ENCODE peak calls at places on chromosome X, in eight cellular contexts. One of them, this sample, is unnamed.

GRCh38 chrX:12137982-12138365 is 299 bp upstream of the FRMPD4 start:
- DNase-seq in brain microvascular endothelial cell: no peak
- DNase-seq in transverse colon: no peak
- DNase-seq in Panc1: no peak
- DNase-seq in psoas muscle: no peak
- DNase-seq in Karpas-422: no peak
- DNase-seq in CD8-positive, alpha-beta memory T cell: no peak
- DNase-seq in naive thymus-derived CD4-positive, alpha-beta T cell: no peak
- DNase-seq in this sample: no peak

GRCh38 chrX:45749375-45749774 is 548.7 kb upstream of the DIPK2B start:
- DNase-seq in brain microvascular endothelial cell: no peak
- DNase-seq in transverse colon: no peak
- DNase-seq in Panc1: no peak
- DNase-seq in psoas muscle: no peak
- DNase-seq in Karpas-422: peak
- DNase-seq in CD8-positive, alpha-beta memory T cell: no peak
- DNase-seq in naive thymus-derived CD4-positive, alpha-beta T cell: no peak
- DNase-seq in this sample: no peak

GRCh38 chrX:44733931-44734330 is 109.9 kb upstream of the DUSP21 start:
- DNase-seq in brain microvascular endothelial cell: no peak
- DNase-seq in transverse colon: no peak
- DNase-seq in Panc1: no peak
- DNase-seq in psoas muscle: no peak
- DNase-seq in Karpas-422: no peak
- DNase-seq in CD8-positive, alpha-beta memory T cell: no peak
- DNase-seq in naive thymus-derived CD4-positive, alpha-beta T cell: no peak
- DNase-seq in this sample: no peak

GRCh38 chrX:100731441-100732281 is at the start of gene SYTL4:
- DNase-seq in brain microvascular endothelial cell: no peak
- DNase-seq in transverse colon: peak
- DNase-seq in Panc1: no peak
- DNase-seq in psoas muscle: peak
- DNase-seq in Karpas-422: no peak
- DNase-seq in CD8-positive, alpha-beta memory T cell: no peak
- DNase-seq in naive thymus-derived CD4-positive, alpha-beta T cell: no peak
- DNase-seq in this sample: no peak

GRCh38 chrX:66676413-66676812 is 37.5 kb upstream of the EDA2R start:
- DNase-seq in brain microvascular endothelial cell: peak
- DNase-seq in transverse colon: no peak
- DNase-seq in Panc1: no peak
- DNase-seq in psoas muscle: no peak
- DNase-seq in Karpas-422: no peak
- DNase-seq in CD8-positive, alpha-beta memory T cell: no peak
- DNase-seq in naive thymus-derived CD4-positive, alpha-beta T cell: no peak
- DNase-seq in this sample: no peak

GRCh38 chrX:19814778-19815177 is 72.6 kb downstream of the SH3KBP1 start:
- DNase-seq in brain microvascular endothelial cell: no peak
- DNase-seq in transverse colon: no peak
- DNase-seq in Panc1: no peak
- DNase-seq in psoas muscle: no peak
- DNase-seq in Karpas-422: no peak
- DNase-seq in CD8-positive, alpha-beta memory T cell: no peak
- DNase-seq in naive thymus-derived CD4-positive, alpha-beta T cell: no peak
- DNase-seq in this sample: no peak

GRCh38 chrX:2684256-2684655 is 6.8 kb upstream of the CD99 start:
- DNase-seq in brain microvascular endothelial cell: no peak
- DNase-seq in transverse colon: no peak
- DNase-seq in Panc1: no peak
- DNase-seq in psoas muscle: no peak
- DNase-seq in Karpas-422: no peak
- DNase-seq in CD8-positive, alpha-beta memory T cell: no peak
- DNase-seq in naive thymus-derived CD4-positive, alpha-beta T cell: no peak
- DNase-seq in this sample: no peak

GRCh38 chrX:97132654-97133415 is 249.1 kb downstream of the RPA4 start:
- DNase-seq in brain microvascular endothelial cell: no peak
- DNase-seq in transverse colon: no peak
- DNase-seq in Panc1: no peak
- DNase-seq in psoas muscle: no peak
- DNase-seq in Karpas-422: no peak
- DNase-seq in CD8-positive, alpha-beta memory T cell: no peak
- DNase-seq in naive thymus-derived CD4-positive, alpha-beta T cell: no peak
- DNase-seq in this sample: no peak

GRCh38 chrX:132181364-132181763 is 37.9 kb downstream of the RAP2C start:
- DNase-seq in brain microvascular endothelial cell: no peak
- DNase-seq in transverse colon: peak
- DNase-seq in Panc1: no peak
- DNase-seq in psoas muscle: no peak
- DNase-seq in Karpas-422: no peak
- DNase-seq in CD8-positive, alpha-beta memory T cell: no peak
- DNase-seq in naive thymus-derived CD4-positive, alpha-beta T cell: no peak
- DNase-seq in this sample: no peak

GRCh38 chrX:13938053-13938765 is 91.5 kb downstream of the GEMIN8 start:
- DNase-seq in brain microvascular endothelial cell: no peak
- DNase-seq in transverse colon: peak
- DNase-seq in Panc1: no peak
- DNase-seq in psoas muscle: peak
- DNase-seq in Karpas-422: no peak
- DNase-seq in CD8-positive, alpha-beta memory T cell: no peak
- DNase-seq in naive thymus-derived CD4-positive, alpha-beta T cell: no peak
- DNase-seq in this sample: no peak

GRCh38 chrX:145213504-145213903 is 33.8 kb upstream of the SPANXN1 start:
- DNase-seq in brain microvascular endothelial cell: peak
- DNase-seq in transverse colon: no peak
- DNase-seq in Panc1: no peak
- DNase-seq in psoas muscle: no peak
- DNase-seq in Karpas-422: peak
- DNase-seq in CD8-positive, alpha-beta memory T cell: no peak
- DNase-seq in naive thymus-derived CD4-positive, alpha-beta T cell: no peak
- DNase-seq in this sample: no peak

GRCh38 chrX:140572724-140573123 is 67.9 kb upstream of the SOX3 start:
- DNase-seq in brain microvascular endothelial cell: peak
- DNase-seq in transverse colon: peak
- DNase-seq in Panc1: peak
- DNase-seq in psoas muscle: no peak
- DNase-seq in Karpas-422: peak
- DNase-seq in CD8-positive, alpha-beta memory T cell: no peak
- DNase-seq in naive thymus-derived CD4-positive, alpha-beta T cell: no peak
- DNase-seq in this sample: no peak

GRCh38 chrX:74492720-74493201 is 71.5 kb downstream of the SLC16A2 start:
- DNase-seq in brain microvascular endothelial cell: no peak
- DNase-seq in transverse colon: no peak
- DNase-seq in Panc1: no peak
- DNase-seq in psoas muscle: no peak
- DNase-seq in Karpas-422: peak
- DNase-seq in CD8-positive, alpha-beta memory T cell: peak
- DNase-seq in naive thymus-derived CD4-positive, alpha-beta T cell: no peak
- DNase-seq in this sample: peak

DNA sequence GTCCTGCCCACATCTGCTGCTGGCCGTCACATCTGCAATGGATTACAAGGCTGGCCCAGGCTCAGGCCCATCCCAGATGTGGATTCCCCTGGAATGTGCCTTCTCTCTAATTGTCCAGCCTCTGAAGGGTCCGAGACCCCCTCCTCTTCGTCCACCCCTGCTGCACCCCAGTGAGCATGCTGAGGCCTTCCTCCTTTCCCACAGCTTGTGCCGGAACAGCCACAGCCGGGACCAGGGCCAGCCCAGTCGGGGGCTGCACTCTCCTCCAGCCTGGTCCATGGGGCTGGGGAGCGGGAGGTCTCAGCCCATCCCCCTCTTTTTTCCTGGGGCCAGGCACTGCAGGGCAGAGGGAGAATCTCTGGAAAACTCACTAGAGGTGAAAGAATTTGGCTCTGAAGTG is 114.9 kb upstream of the NALF2 start:
- DNase-seq in brain microvascular endothelial cell: no peak
- DNase-seq in transverse colon: no peak
- DNase-seq in Panc1: no peak
- DNase-seq in psoas muscle: no peak
- DNase-seq in Karpas-422: no peak
- DNase-seq in CD8-positive, alpha-beta memory T cell: no peak
- DNase-seq in naive thymus-derived CD4-positive, alpha-beta T cell: no peak
- DNase-seq in this sample: no peak
- H3K27ac ChIP-seq in brain microvascular endothelial cell: no peak
- H3K27ac ChIP-seq in transverse colon: no peak
- H3K27ac ChIP-seq in Panc1: no peak
- H3K27ac ChIP-seq in psoas muscle: no peak
- H3K27ac ChIP-seq in Karpas-422: no peak
- H3K27ac ChIP-seq in CD8-positive, alpha-beta memory T cell: no peak
- H3K27ac ChIP-seq in naive thymus-derived CD4-positive, alpha-beta T cell: no peak
- H3K27ac ChIP-seq in this sample: no peak

GRCh38 chrX:120486786-120487185 is 17.7 kb upstream of the LAMP2 start:
- DNase-seq in brain microvascular endothelial cell: no peak
- DNase-seq in transverse colon: no peak
- DNase-seq in Panc1: no peak
- DNase-seq in psoas muscle: no peak
- DNase-seq in Karpas-422: no peak
- DNase-seq in CD8-positive, alpha-beta memory T cell: no peak
- DNase-seq in naive thymus-derived CD4-positive, alpha-beta T cell: no peak
- DNase-seq in this sample: no peak

DNA sequence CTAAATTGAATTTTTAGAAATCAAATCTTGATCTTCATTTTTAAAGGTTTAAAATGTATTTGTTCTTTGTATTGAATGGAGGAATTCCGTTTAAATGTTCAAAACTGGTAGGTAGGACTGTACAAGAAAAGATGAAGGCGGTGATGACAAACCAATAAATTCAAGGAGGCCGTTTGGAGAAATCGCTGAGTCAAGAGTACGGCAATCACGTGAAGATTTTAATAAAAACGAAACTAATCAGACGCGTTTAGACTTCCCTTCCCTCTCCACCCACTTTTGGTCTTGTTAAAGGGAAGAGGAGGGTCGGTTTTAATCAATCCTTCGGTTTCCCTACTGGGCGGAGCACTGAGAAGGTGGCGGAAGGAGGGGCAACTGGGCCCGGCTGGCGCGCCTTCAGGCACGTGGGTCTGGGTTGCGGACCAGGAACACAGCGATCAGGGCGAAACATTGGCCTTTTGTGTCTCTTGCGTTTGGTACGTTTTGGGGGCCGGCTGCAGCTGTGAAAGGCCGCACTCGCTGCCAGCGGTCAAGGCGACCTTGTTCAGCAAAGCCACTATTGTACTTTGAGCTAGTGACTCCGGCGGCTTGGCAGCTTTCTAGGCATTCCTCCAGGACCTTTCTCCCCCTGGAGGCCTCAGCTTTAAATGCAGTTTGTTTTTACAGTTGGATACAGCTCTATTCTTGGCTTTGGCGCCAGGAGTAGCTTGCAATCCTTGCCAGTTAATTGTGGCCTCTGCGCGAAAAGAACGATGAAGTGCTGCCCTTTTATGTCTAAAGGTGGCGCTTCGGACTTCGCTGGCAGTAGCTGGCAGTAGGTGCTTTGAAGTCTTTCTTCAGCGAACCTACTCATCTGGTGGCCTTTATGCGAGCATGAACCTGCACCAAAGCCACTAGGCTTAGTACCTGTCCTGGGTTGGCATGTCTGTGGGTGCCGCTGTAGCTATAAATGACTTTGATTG is 16.7 kb upstream of the LAMP2 start:
- DNase-seq in brain microvascular endothelial cell: peak
- DNase-seq in transverse colon: peak
- DNase-seq in Panc1: peak
- DNase-seq in psoas muscle: peak
- DNase-seq in Karpas-422: peak
- DNase-seq in CD8-positive, alpha-beta memory T cell: peak
- DNase-seq in naive thymus-derived CD4-positive, alpha-beta T cell: peak
- DNase-seq in this sample: peak
- H3K4me3 ChIP-seq in brain microvascular endothelial cell: peak
- H3K4me3 ChIP-seq in transverse colon: peak
- H3K4me3 ChIP-seq in Panc1: peak
- H3K4me3 ChIP-seq in psoas muscle: peak
- H3K4me3 ChIP-seq in Karpas-422: peak
- H3K4me3 ChIP-seq in CD8-positive, alpha-beta memory T cell: peak
- H3K4me3 ChIP-seq in naive thymus-derived CD4-positive, alpha-beta T cell: peak
- H3K4me3 ChIP-seq in this sample: peak

DNA sequence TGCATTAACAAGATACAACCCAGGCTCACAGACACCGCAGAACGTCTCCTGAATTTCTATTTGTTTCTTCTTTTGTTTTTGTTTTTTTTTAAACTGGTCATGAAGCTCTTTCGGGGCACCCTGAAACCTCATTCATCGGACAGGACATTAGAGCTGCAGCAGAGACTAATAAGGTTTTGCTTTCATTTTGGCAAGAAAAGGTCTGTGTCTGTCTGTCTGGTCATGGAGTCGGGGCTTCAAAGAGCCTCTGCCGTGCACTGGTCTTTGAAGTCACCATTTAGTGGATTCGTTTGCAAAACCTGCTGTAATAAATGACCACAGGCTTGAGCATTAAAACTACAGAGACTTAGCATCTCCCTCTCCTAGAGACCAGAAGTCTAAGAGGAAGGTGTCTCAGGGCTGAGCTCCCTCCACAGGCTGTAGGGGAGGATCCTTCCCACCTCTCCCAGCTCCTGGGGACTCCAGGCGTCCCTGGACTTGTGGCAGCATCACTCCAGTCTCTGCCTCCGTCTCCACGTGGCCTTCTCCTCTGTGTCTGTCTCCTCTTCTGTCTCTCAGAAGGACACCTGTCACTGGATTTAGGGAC is 247.5 kb downstream of the CRLF2 start:
- DNase-seq in brain microvascular endothelial cell: no peak
- DNase-seq in transverse colon: no peak
- DNase-seq in Panc1: no peak
- DNase-seq in psoas muscle: no peak
- DNase-seq in Karpas-422: no peak
- DNase-seq in CD8-positive, alpha-beta memory T cell: no peak
- DNase-seq in naive thymus-derived CD4-positive, alpha-beta T cell: no peak
- DNase-seq in this sample: no peak
- H3K27ac ChIP-seq in brain microvascular endothelial cell: no peak
- H3K27ac ChIP-seq in transverse colon: no peak
- H3K27ac ChIP-seq in Panc1: no peak
- H3K27ac ChIP-seq in psoas muscle: no peak
- H3K27ac ChIP-seq in Karpas-422: no peak
- H3K27ac ChIP-seq in CD8-positive, alpha-beta memory T cell: no peak
- H3K27ac ChIP-seq in naive thymus-derived CD4-positive, alpha-beta T cell: no peak
- H3K27ac ChIP-seq in this sample: no peak

GRCh38 chrX:49163555-49164419 is 1.2 kb downstream of the MAGIX start:
- DNase-seq in brain microvascular endothelial cell: peak
- DNase-seq in transverse colon: peak
- DNase-seq in Panc1: no peak
- DNase-seq in psoas muscle: peak
- DNase-seq in Karpas-422: peak
- DNase-seq in CD8-positive, alpha-beta memory T cell: peak
- DNase-seq in naive thymus-derived CD4-positive, alpha-beta T cell: peak
- DNase-seq in this sample: peak

GRCh38 chrX:49167740-49168108 is 4.0 kb upstream of the PLP2 start:
- DNase-seq in brain microvascular endothelial cell: no peak
- DNase-seq in transverse colon: no peak
- DNase-seq in Panc1: no peak
- DNase-seq in psoas muscle: no peak
- DNase-seq in Karpas-422: no peak
- DNase-seq in CD8-positive, alpha-beta memory T cell: no peak
- DNase-seq in naive thymus-derived CD4-positive, alpha-beta T cell: no peak
- DNase-seq in this sample: no peak

GRCh38 chrX:49166914-49167739 is 4.6 kb downstream of the MAGIX start:
- DNase-seq in brain microvascular endothelial cell: peak
- DNase-seq in transverse colon: peak
- DNase-seq in Panc1: no peak
- DNase-seq in psoas muscle: peak
- DNase-seq in Karpas-422: peak
- DNase-seq in CD8-positive, alpha-beta memory T cell: peak
- DNase-seq in naive thymus-derived CD4-positive, alpha-beta T cell: no peak
- DNase-seq in this sample: peak

GRCh38 chrX:49164589-49165360 is 2.2 kb downstream of the MAGIX start:
- DNase-seq in brain microvascular endothelial cell: no peak
- DNase-seq in transverse colon: no peak
- DNase-seq in Panc1: no peak
- DNase-seq in psoas muscle: no peak
- DNase-seq in Karpas-422: no peak
- DNase-seq in CD8-positive, alpha-beta memory T cell: no peak
- DNase-seq in naive thymus-derived CD4-positive, alpha-beta T cell: no peak
- DNase-seq in this sample: no peak

GRCh38 chrX:49165901-49166881 is 3.6 kb downstream of the MAGIX start:
- DNase-seq in brain microvascular endothelial cell: peak
- DNase-seq in transverse colon: peak
- DNase-seq in Panc1: peak
- DNase-seq in psoas muscle: peak
- DNase-seq in Karpas-422: peak
- DNase-seq in CD8-positive, alpha-beta memory T cell: peak
- DNase-seq in naive thymus-derived CD4-positive, alpha-beta T cell: peak
- DNase-seq in this sample: peak
- H3K4me3 ChIP-seq in brain microvascular endothelial cell: peak
- H3K4me3 ChIP-seq in transverse colon: peak
- H3K4me3 ChIP-seq in Panc1: peak
- H3K4me3 ChIP-seq in psoas muscle: peak
- H3K4me3 ChIP-seq in Karpas-422: peak
- H3K4me3 ChIP-seq in CD8-positive, alpha-beta memory T cell: peak
- H3K4me3 ChIP-seq in naive thymus-derived CD4-positive, alpha-beta T cell: peak
- H3K4me3 ChIP-seq in this sample: peak

This sample was measured in CD8-positive, alpha-beta T cell.